ENCODE peak calls at places on chromosomes 4 and X, in nine cellular contexts. M is colonic mucosa; I is GM23338; S is CD4-positive, alpha-beta T cell; G is transverse colon; Y is AG04450; Q is H9; V is substantia nigra; K is tibial artery. X is an unnamed sample.
A peak's percentile ranks its signal among the peaks of the same experiment; 100 is the strongest.

GRCh38 chr4:5746829-5747745 is 36.1 kb downstream of the EVC start:
- DNase-seq in V (no peak), K (peak; percentile 62), Y (no peak), Q (no peak), I (no peak), G (no peak), M (no peak), S (no peak), X (no peak)

GRCh38 chr4:161828061-161828460 is 335.7 kb downstream of the FSTL5 start:
- DNase-seq in Q (no peak), Y (no peak), V (no peak), S (no peak), G (no peak), K (no peak), M (no peak), I (no peak), X (no peak)

GRCh38 chrX:133681897-133682296 is 266.6 kb upstream of the GPC4 start:
- DNase-seq in Y (no peak), K (no peak), S (no peak), G (no peak), V (no peak), I (no peak), M (no peak), Q (no peak), X (no peak)

GRCh38 chr4:157012296-157012695 is 40.7 kb upstream of the PDGFC start:
- DNase-seq in Y (no peak), K (no peak), M (no peak), I (no peak), S (no peak), V (no peak), G (no peak), Q (no peak), X (no peak)

GRCh38 chr4:137635108-137635507 is 102.8 kb upstream of the PCDH18 start:
- DNase-seq in G (no peak), Y (no peak), Q (no peak), V (no peak), I (no peak), S (no peak), M (no peak), K (no peak), X (no peak)

GRCh38 chrX:53599781-53600396 is 86.6 kb downstream of the HUWE1 start:
- DNase-seq in M (no peak), V (no peak), Q (no peak), G (no peak), I (no peak), S (no peak), K (no peak), Y (no peak), X (no peak)

GRCh38 chr4:891747-892146 is 40.4 kb downstream of the GAK start:
- DNase-seq in I (peak; percentile 75), G (no peak), K (no peak), S (no peak), Y (no peak), V (no peak), M (no peak), Q (peak; percentile 70), X (no peak)

GRCh38 chr4:140884431-140885058 is 128.4 kb upstream of the TBC1D9 start:
- DNase-seq in I (peak; percentile 94), M (peak; percentile 41), K (no peak), Q (peak; percentile 80), Y (peak; percentile 34), V (no peak), G (peak; percentile 43), S (no peak), X (peak; percentile 1)

GRCh38 chr4:152255437-152255836 is 280.5 kb downstream of the FBXW7 start:
- DNase-seq in K (no peak), Y (no peak), M (no peak), S (peak; percentile 19), V (no peak), G (no peak), Q (no peak), I (no peak), X (no peak)

GRCh38 chr4:152258804-152259708 is 276.8 kb downstream of the FBXW7 start:
- DNase-seq in M (no peak), K (no peak), V (no peak), S (no peak), G (no peak), Q (no peak), Y (peak; percentile 37), I (no peak), X (peak; percentile 87)

GRCh38 chr4:152256996-152257395 is 278.9 kb downstream of the FBXW7 start:
- DNase-seq in V (no peak), Y (no peak), M (no peak), K (no peak), G (no peak), Q (no peak), I (no peak), S (no peak), X (no peak)

GRCh38 chr4:152258391-152258790 is 277.5 kb downstream of the FBXW7 start:
- DNase-seq in M (no peak), K (no peak), I (no peak), S (no peak), Q (no peak), V (no peak), Y (no peak), G (no peak), X (no peak)

GRCh38 chr4:152257601-152258066 is 278.3 kb downstream of the FBXW7 start:
- DNase-seq in V (no peak), I (peak; percentile 24), K (no peak), G (no peak), Q (no peak), Y (no peak), S (no peak), M (no peak), X (no peak)
- H3K27ac ChIP-seq in V (no peak overlapping the region), I (no peak overlapping the region), K (no peak overlapping the region), G (no peak overlapping the region), Q (no peak overlapping the region), Y (no peak overlapping the region), S (no peak overlapping the region), M (no peak overlapping the region), X (peak overlapping the region; percentile 99)

GRCh38 chr4:165248102-165248501 is 40.7 kb downstream of the KLHL2 start:
- DNase-seq in S (no peak), V (no peak), K (no peak), M (no peak), G (no peak), Y (no peak), Q (no peak), I (no peak), X (no peak)
- H3K27ac ChIP-seq in S (no peak overlapping the region), V (no peak overlapping the region), K (no peak overlapping the region), M (no peak overlapping the region), G (no peak overlapping the region), Y (no peak overlapping the region), Q (no peak overlapping the region), I (no peak overlapping the region), X (peak overlapping the region; percentile 53)

GRCh38 chr4:41050840-41051775 is 163.2 kb downstream of the APBB2 start:
- DNase-seq in M (no peak), V (no peak), G (no peak), Y (no peak), K (no peak), I (no peak), S (no peak), Q (no peak), X (no peak)

GRCh38 chr4:41044791-41045190 is 169.6 kb downstream of the APBB2 start:
- DNase-seq in K (no peak), I (peak; percentile 18), M (no peak), G (no peak), V (no peak), Q (no peak), S (no peak), Y (no peak), X (no peak)

GRCh38 chr4:41052287-41052686 is 162.1 kb downstream of the APBB2 start:
- DNase-seq in G (no peak), S (no peak), Y (no peak), K (no peak), I (no peak), Q (no peak), M (no peak), V (no peak), X (no peak)

GRCh38 chr4:41044165-41044564 is 170.2 kb downstream of the APBB2 start:
- DNase-seq in S (no peak), K (no peak), Y (no peak), I (no peak), M (no peak), G (no peak), V (no peak), Q (no peak), X (no peak)

DNA sequence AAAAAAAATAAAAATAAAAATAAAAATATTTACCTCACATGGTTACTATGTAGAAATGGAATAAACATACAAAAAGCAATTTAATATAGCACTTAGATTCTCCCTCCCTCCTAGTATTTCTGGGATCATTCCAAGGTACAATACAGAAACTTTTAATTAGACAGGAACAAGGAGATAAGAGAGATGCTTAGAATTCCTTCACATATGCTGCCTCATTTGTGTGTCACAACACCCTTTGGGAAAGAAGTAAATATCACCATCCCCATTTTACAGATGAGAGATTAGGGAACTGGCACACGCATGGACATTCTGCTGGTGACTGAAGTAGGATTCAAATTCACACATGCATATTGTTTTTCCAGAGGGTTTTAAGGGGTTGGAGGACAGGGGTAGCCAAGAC is 164.2 kb downstream of the APBB2 start:
- DNase-seq in Q (no peak), G (no peak), V (no peak), I (no peak), S (no peak), M (no peak), K (no peak), Y (no peak), X (no peak)
- H3K27ac ChIP-seq in Q (no peak overlapping the region), G (no peak overlapping the region), V (peak overlapping the region; percentile 38), I (no peak overlapping the region), S (no peak overlapping the region), M (no peak overlapping the region), K (peak overlapping the region; percentile 6), Y (no peak overlapping the region), X (no peak overlapping the region)

DNA sequence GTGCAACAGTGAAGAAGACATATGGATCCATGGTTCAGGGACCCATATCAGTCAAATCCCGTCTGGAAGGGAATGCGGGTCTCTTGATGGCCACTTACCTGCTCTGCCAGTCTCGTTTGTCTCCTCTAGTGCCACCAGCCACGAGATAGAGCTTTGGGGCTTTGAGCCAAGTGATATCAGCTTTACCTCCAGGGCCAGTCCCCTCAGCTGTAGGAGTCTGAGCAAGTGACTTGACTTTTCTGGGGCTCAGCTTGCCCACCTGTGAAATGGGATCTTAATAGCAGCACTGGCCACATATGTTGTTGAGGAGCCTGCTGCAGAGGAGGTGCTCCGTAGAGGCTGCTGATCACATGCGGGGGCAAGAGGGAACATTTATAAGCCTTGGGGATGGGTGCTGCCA is 1.2 kb downstream of the SLC2A9 start:
- DNase-seq in V (no peak), M (no peak), S (no peak), Q (no peak), K (no peak), Y (no peak), I (no peak), G (no peak), X (no peak)
- H3K27ac ChIP-seq in V (peak overlapping the region; percentile 86), M (no peak overlapping the region), S (no peak overlapping the region), Q (no peak overlapping the region), K (peak overlapping the region; percentile 52), Y (no peak overlapping the region), I (no peak overlapping the region), G (peak overlapping the region; percentile 84), X (peak overlapping the region; percentile 95)